ENCODE peak calls at places on chromosomes 1 and 21, in five cellular contexts. V is AG10803, Z is fibroblast of pulmonary artery, N is nephron progenitor cell, M is right lobe of liver. Y is an unnamed sample.

GRCh38 chr1:208038303-208038702 is 127.4 kb upstream of the CD34 start:
- DNase-seq in V (no peak), Z (no peak), N (no peak), M (no peak), Y (no peak)

GRCh38 chr1:172929006-172929405 is 121.7 kb downstream of the TNFSF18 start:
- DNase-seq in V (no peak), Z (peak; percentile 55), N (no peak), M (no peak), Y (no peak)

GRCh38 chr1:216464489-216464888 is 41.2 kb upstream of the USH2A start:
- DNase-seq in V (peak; percentile 75), Z (peak; percentile 78), N (no peak), M (no peak), Y (no peak)

GRCh38 chr1:205961405-205961804 is 18.1 kb upstream of the SLC26A9 start:
- DNase-seq in V (peak; percentile 17), Z (peak; percentile 38), N (no peak), M (no peak), Y (no peak)

GRCh38 chr1:8197493-8198282 is 120.2 kb upstream of the SLC45A1 start:
- DNase-seq in V (peak; percentile 85), Z (peak; percentile 94), N (no peak), M (peak; percentile 74), Y (peak; percentile 77)

GRCh38 chr1:214234635-214235025 is 46.3 kb upstream of the SMYD2 start:
- DNase-seq in V (no peak), Z (peak; percentile 9), N (no peak), M (no peak), Y (no peak)

GRCh38 chr1:29805122-29805895 is 569.0 kb downstream of the PTPRU start:
- DNase-seq in V (no peak), Z (no peak), N (no peak), M (peak; percentile 31), Y (no peak)

GRCh38 chr21:25934130-25934529 is 199.4 kb downstream of the GABPA start:
- DNase-seq in V (no peak), Z (peak; percentile 60), N (no peak), M (no peak), Y (no peak)

GRCh38 chr1:205810448-205811157 is 2.4 kb downstream of the SLC41A1 start:
- DNase-seq in V (no peak), Z (peak; percentile 45), N (no peak), M (no peak), Y (no peak)

GRCh38 chr21:37071561-37072238 is 1.2 kb downstream of the PIGP start:
- DNase-seq in V (peak; percentile 87), Z (peak; percentile 86), N (no peak), M (no peak), Y (peak; percentile 73)

GRCh38 chr1:83490988-83491387 is 507.9 kb downstream of the TTLL7 start:
- DNase-seq in V (no peak), Z (no peak), N (no peak), M (no peak), Y (no peak)

GRCh38 chr1:57307382-57307781 is 116.5 kb downstream of the DAB1 start:
- DNase-seq in V (no peak), Z (no peak), N (no peak), M (no peak), Y (no peak)

GRCh38 chr1:25861316-25862286 is 2.3 kb upstream of the AUNIP start:
- DNase-seq in V (no peak), Z (no peak), N (peak; percentile 24), M (no peak), Y (no peak)

GRCh38 chr1:30618335-30618747 is 105.0 kb downstream of the MATN1 start:
- DNase-seq in V (peak; percentile 9), Z (no peak), N (no peak), M (no peak), Y (no peak)

GRCh38 chr1:172135076-172135672 is 285.3 kb upstream of the C1orf105 start:
- DNase-seq in V (no peak), Z (peak; percentile 43), N (no peak), M (no peak), Y (no peak)

GRCh38 chr1:15833842-15834405 is 13.6 kb upstream of the SPEN start:
- DNase-seq in V (no peak), Z (no peak), N (no peak), M (no peak), Y (no peak)

GRCh38 chr1:52366517-52366827 is 467 bp upstream of the CC2D1B start:
- DNase-seq in V (no peak), Z (no peak), N (no peak), M (no peak), Y (no peak)

GRCh38 chr1:48967318-48967717 is 190.6 kb upstream of the BEND5 start:
- DNase-seq in V (no peak), Z (no peak), N (no peak), M (no peak), Y (no peak)

GRCh38 chr1:36876990-36877389 is 157.3 kb downstream of the GRIK3 start:
- DNase-seq in V (no peak), Z (no peak), N (no peak), M (peak; percentile 13), Y (no peak)

DNA sequence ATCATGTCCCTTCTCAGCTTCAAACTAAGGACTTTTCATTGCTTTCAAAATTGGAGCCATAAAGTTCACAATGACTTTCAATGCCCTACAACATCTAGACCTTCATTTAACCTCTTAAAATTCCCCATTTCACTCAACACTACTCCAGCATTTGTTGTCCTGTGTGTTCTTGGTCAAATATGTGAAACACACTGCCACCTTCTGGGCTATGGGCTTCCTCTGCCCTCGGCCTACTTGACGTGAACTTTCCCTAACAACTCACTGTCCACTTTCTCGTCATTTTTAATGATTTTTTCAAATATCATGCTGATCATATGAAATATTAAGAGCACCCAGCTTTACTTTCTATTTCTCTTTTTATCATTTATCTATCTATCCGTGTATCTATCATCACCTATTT is 2018.4 kb downstream of the NCAM2 start:
- DNase-seq in V (no peak), Z (no peak), N (peak; percentile 11), M (no peak), Y (no peak)
- TF ChIP-seq CTCF in V (no peak), Z (no peak), N (peak; percentile 40), M (peak; percentile 21), Y (no peak)

DNA sequence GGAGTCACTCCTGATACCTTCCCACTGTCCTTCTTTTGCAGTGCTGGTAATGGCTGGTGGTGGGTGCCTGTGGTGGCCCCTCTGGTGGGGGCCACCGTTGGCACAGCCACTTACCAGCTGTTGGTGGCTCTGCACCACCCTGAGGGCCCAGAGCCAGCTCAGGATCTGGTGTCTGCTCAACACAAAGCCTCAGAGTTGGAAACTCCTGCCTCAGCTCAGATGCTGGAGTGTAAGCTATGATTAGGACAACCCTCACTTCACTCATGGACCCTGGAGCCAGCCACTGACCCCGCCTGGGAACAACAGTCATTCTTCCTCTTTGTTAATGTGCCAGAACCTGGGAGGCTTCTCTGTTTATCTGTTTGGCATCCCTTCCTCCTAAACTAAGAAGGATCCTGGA is 1.1 kb upstream of the ATP8B2 start:
- DNase-seq in V (no peak), Z (no peak), N (no peak), M (no peak), Y (no peak)
- TF ChIP-seq CTCF in V (no peak), Z (no peak), N (no peak), M (no peak), Y (no peak)

GRCh38 chr1:155137129-155137528 is 1.5 kb downstream of the SLC50A1 start:
- DNase-seq in V (no peak), Z (no peak), N (no peak), M (no peak), Y (no peak)

GRCh38 chr1:155136728-155137127 is 1.1 kb downstream of the SLC50A1 start:
- DNase-seq in V (no peak), Z (no peak), N (no peak), M (no peak), Y (no peak)

GRCh38 chr1:155134858-155135415 is 715 bp upstream of the SLC50A1 start:
- DNase-seq in V (peak; percentile 91), Z (peak; percentile 98), N (peak; percentile 66), M (peak; percentile 88), Y (peak; percentile 93)

GRCh38 chr1:155134322-155134721 is 1.3 kb upstream of the SLC50A1 start:
- DNase-seq in V (no peak), Z (no peak), N (no peak), M (no peak), Y (no peak)

DNA sequence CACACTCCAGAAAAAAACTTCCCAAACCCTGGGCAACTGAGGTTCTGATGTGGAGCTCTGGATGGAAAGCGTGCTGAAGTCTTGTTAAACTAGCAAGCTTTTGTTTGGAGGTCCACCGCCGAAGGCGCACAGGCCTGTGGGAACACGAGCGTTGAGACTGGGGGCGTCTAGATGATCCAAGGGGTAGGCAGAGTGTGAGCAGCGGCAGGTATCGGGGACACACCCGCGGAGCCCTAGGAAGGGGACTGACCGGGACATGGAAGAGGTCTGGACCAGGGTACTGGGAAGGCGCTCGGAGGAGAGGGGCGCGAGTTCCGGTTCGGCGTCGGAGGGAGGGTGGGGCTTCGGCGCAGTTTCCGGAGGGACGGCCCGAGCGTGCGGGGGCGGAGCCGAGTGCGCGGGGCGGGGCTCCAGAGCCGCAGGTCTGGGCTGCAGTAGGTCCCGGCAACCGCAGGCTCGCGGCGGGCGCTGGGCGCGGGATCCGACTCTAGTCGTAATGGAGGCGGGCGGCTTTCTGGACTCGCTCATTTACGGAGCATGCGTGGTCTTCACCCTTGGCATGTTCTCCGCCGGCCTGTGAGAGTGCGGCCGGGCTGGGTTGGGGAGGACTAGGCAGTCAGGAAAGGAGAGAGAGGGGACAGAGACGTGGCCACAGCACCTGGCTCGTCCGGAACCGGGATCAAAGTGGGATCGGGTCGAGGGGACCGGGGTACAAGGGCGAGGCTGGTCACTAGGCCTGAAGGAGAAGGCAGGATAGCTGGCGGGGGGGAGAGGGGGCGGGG is at the start of gene SLC50A1:
- DNase-seq in V (peak; percentile 93), Z (peak; percentile 95), N (peak; percentile 98), M (peak; percentile 96), Y (peak; percentile 97)
- TF ChIP-seq CTCF in V (no peak), Z (no peak), N (no peak), M (peak; percentile 31), Y (peak; percentile 46)

DNA sequence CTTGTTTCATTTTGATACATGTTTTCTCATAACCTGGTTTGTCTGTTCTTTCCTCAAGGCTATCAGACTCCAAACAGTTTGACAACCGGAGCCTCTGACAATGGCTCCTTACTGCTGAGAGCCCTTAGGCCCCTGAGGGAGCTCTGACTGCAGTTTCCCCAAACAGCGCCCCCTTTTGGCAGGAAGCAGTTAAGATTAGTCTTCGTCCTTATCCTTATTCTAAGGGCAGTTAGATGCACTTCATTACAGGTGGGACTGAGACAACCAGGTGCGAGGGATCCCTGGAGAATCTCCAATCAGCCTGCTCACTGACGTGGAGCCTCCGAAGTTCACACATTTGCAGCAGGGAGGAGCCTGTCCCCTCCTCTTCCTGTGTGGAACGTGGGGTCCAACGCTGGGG is 393.1 kb downstream of the BRINP3 start:
- DNase-seq in V (no peak), Z (no peak), N (peak; percentile 21), M (no peak), Y (no peak)
- TF ChIP-seq CTCF in V (no peak), Z (peak; percentile 13), N (peak; percentile 31), M (no peak), Y (no peak)

Y was measured in lower lobe of right lung.